ENCODE peak calls at places on chromosomes 13 and 19, in six cellular contexts. W is adrenal gland, Y is thoracic aorta, B is right lobe of liver, R is breast epithelium, H is AG09309. A is an unnamed sample.

GRCh38 chr13:60137911-60138570 is 25.7 kb downstream of the DIAPH3 start:
- DNase-seq in W (no peak), Y (no peak), B (no peak), R (no peak), H (no peak), A (no peak)

GRCh38 chr19:17468302-17469091 is 1.8 kb upstream of the SLC27A1 start:
- DNase-seq in W (peak), Y (no peak), B (no peak), R (peak), H (no peak), A (no peak)

GRCh38 chr13:95716231-95716630 is 39.3 kb downstream of the DNAJC3 start:
- DNase-seq in W (no peak), Y (no peak), B (no peak), R (no peak), H (no peak), A (no peak)

GRCh38 chr13:109096101-109096500 is 466.7 kb downstream of the MYO16 start:
- DNase-seq in W (no peak), Y (no peak), B (no peak), R (no peak), H (no peak), A (no peak)

GRCh38 chr13:44434441-44435141 is 61.0 kb downstream of the SERP2 start:
- DNase-seq in W (peak), Y (no peak), B (no peak), R (no peak), H (no peak), A (no peak)

GRCh38 chr19:56507446-56508281 is at the start of gene ZNF471:
- DNase-seq in W (peak), Y (peak), B (peak), R (peak), H (peak), A (peak)

GRCh38 chr19:46913852-46914430 is 53.1 kb downstream of the ARHGAP35 start:
- DNase-seq in W (no peak), Y (no peak), B (no peak), R (no peak), H (no peak), A (no peak)

GRCh38 chr19:19535311-19536191 is 2.5 kb upstream of the CILP2 start:
- DNase-seq in W (no peak), Y (no peak), B (no peak), R (no peak), H (no peak), A (no peak)

GRCh38 chr13:22717036-22717435 is 463.7 kb upstream of the SGCG start:
- DNase-seq in W (no peak), Y (no peak), B (no peak), R (no peak), H (no peak), A (no peak)

GRCh38 chr13:19950374-19950773 is 8.2 kb upstream of the ZMYM2 start:
- DNase-seq in W (no peak), Y (no peak), B (no peak), R (no peak), H (no peak), A (no peak)

GRCh38 chr13:110382229-110382628 is 75.1 kb downstream of the COL4A2 start:
- DNase-seq in W (no peak), Y (no peak), B (no peak), R (no peak), H (no peak), A (peak)

GRCh38 chr13:61695147-61695546 is 279.5 kb upstream of the PCDH20 start:
- DNase-seq in W (no peak), Y (no peak), B (no peak), R (no peak), H (no peak), A (peak)

GRCh38 chr19:46413262-46414031 is at the start of gene CCDC8:
- DNase-seq in W (peak), Y (no peak), B (no peak), R (peak), H (peak), A (no peak)

GRCh38 chr19:18340237-18340989 is at the start of gene PGPEP1:
- DNase-seq in W (peak), Y (no peak), B (peak), R (peak), H (no peak), A (no peak)

GRCh38 chr13:102142473-102142826 is 259.4 kb downstream of the FGF14 start:
- DNase-seq in W (no peak), Y (no peak), B (no peak), R (no peak), H (no peak), A (no peak)

GRCh38 chr13:102145750-102146149 is 256.1 kb downstream of the FGF14 start:
- DNase-seq in W (no peak), Y (no peak), B (no peak), R (no peak), H (no peak), A (no peak)

GRCh38 chr13:102139626-102140025 is 262.2 kb downstream of the FGF14 start:
- DNase-seq in W (no peak), Y (no peak), B (no peak), R (no peak), H (no peak), A (no peak)

GRCh38 chr13:102138635-102139225 is 263.1 kb downstream of the FGF14 start:
- DNase-seq in W (no peak), Y (no peak), B (no peak), R (no peak), H (no peak), A (no peak)

GRCh38 chr13:102141625-102142472 is 260.0 kb downstream of the FGF14 start:
- DNase-seq in W (no peak), Y (no peak), B (no peak), R (no peak), H (peak), A (no peak)
- TF ChIP-seq CTCF in W (peak), Y (peak), B (peak), R (peak), H (peak), A (peak)

GRCh38 chr13:36294061-36294460 is 3.6 kb downstream of the CCDC169 start:
- DNase-seq in W (no peak), Y (no peak), B (no peak), R (no peak), H (no peak), A (no peak)

GRCh38 chr13:36298535-36299068 is 988 bp upstream of the CCDC169 start:
- DNase-seq in W (no peak), Y (no peak), B (no peak), R (no peak), H (no peak), A (no peak)

GRCh38 chr13:36293497-36293896 is 4.1 kb downstream of the CCDC169 start:
- DNase-seq in W (no peak), Y (no peak), B (no peak), R (no peak), H (no peak), A (no peak)

GRCh38 chr13:36297600-36298338 is at the start of gene CCDC169:
- DNase-seq in W (peak), Y (peak), B (peak), R (peak), H (no peak), A (no peak)

DNA sequence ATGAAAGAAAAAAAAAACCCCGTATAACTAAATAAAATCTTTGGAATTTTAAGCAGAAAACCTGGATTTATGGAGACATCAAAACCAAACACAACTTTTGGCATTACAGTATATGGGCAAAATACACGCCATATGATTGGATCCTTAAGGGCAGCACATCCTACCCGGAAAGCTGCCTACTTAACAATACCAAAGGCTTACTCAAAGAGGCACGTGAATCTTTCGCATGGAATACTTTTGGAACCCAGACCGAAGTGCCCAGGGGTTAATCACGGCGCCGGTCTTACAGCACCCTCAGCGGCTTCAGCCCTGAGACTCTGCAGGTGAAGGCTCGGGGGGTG is 385 bp downstream of the CCDC169 start:
- DNase-seq in W (no peak), Y (no peak), B (no peak), R (no peak), H (no peak), A (no peak)
- H3K4me3 ChIP-seq in W (peak), Y (peak), B (peak), R (peak), H (peak), A (peak)

DNA sequence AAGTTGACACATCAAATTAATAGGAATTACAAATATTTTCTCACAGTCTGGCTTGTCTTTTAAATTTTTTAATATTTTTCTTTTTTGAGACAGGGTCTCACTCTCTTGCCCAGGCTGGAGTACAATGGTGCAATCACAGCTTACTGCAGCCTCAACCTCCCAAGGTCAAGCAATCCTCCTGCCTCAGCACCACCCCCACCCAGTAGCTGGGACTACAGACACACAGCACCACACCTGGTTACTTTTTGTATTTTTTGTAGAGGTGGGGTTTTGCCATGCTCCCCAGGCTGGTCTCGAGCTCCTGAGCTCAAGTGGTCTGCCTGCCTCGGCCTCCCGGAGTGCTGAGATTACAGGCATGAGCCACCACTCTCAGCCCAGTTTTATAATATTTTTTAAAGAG is 72.0 kb downstream of the SPATA13 start:
- DNase-seq in W (no peak), Y (no peak), B (no peak), R (no peak), H (no peak), A (no peak)
- TF ChIP-seq CTCF in W (no peak), Y (no peak), B (no peak), R (no peak), H (no peak), A (no peak)

GRCh38 chr19:51944798-51945552 is 17.7 kb downstream of the ZNF613 start:
- DNase-seq in W (no peak), Y (no peak), B (no peak), R (no peak), H (no peak), A (no peak)
- H3K4me3 ChIP-seq in W (no peak), Y (peak), B (no peak), R (no peak), H (no peak), A (no peak)

GRCh38 chr13:28531195-28531955 is 36.4 kb upstream of the FLT1 start:
- DNase-seq in W (peak), Y (no peak), B (peak), R (no peak), H (no peak), A (no peak)
- TF ChIP-seq CTCF in W (no peak), Y (no peak), B (no peak), R (no peak), H (no peak), A (no peak)

DNA sequence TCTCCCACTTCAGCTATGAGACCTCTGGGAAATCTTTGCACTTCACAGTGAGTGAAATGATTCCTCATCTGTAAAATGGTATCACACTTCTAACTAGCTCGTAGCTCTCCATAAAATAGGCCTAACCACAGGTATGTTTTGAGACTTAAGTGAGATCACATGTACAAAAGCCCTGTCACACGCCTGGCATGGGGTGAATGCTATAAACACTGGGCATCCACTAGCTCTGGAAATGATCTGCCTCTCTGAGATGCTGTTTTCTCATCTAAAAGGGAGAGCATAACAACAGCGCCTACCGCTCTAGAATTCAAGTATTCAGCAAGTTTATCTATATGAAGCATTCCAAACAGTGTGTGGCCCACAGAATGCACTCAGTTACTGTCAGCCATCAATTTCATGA is 2.2 kb downstream of the AKT2 start:
- DNase-seq in W (no peak), Y (no peak), B (no peak), R (no peak), H (peak), A (no peak)
- H3K4me3 ChIP-seq in W (no peak), Y (no peak), B (peak), R (no peak), H (no peak), A (peak)

DNA sequence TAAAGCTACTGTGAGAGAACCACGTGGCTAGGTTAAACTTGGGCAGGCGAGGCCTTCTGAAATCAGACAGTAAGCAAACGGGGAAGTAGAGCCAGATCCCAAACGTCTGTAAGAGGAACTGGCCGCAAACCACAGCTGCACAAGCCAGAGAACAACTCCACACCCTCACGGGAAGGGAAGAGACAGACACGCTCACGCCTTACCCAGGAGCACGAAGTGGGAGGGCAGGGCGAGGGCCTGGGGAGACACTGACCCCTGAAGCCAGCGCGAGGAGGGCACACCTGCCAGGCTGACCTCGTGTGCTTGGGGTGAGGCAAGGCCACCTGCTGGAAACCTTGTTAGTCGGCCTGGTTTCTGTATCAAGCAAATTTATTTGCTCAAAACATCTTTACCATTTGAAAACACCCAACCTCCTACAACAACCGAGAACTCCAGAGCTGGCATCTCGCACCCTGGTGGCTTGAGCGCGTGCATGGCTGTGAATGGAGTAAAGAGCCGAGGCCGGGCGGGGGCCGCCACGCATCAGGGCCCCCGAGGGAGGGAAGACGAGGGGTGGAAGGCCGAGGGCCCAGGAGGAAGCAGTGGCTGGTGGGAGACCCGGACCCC is 7.3 kb downstream of the POLR2E start:
- DNase-seq in W (no peak), Y (no peak), B (no peak), R (no peak), H (no peak), A (no peak)
- TF ChIP-seq CTCF in W (no peak), Y (no peak), B (no peak), R (no peak), H (no peak), A (no peak)

GRCh38 chr19:48443731-48444128 is 2.1 kb upstream of the GRWD1 start:
- DNase-seq in W (no peak), Y (no peak), B (no peak), R (no peak), H (no peak), A (no peak)

GRCh38 chr19:48444933-48445194 is 919 bp upstream of the GRWD1 start:
- DNase-seq in W (no peak), Y (no peak), B (no peak), R (no peak), H (no peak), A (no peak)

GRCh38 chr19:48443262-48443661 is 2.5 kb upstream of the GRWD1 start:
- DNase-seq in W (no peak), Y (no peak), B (no peak), R (no peak), H (no peak), A (no peak)

GRCh38 chr19:48445256-48445605 is 552 bp upstream of the GRWD1 start:
- DNase-seq in W (no peak), Y (no peak), B (no peak), R (no peak), H (peak), A (peak)

DNA sequence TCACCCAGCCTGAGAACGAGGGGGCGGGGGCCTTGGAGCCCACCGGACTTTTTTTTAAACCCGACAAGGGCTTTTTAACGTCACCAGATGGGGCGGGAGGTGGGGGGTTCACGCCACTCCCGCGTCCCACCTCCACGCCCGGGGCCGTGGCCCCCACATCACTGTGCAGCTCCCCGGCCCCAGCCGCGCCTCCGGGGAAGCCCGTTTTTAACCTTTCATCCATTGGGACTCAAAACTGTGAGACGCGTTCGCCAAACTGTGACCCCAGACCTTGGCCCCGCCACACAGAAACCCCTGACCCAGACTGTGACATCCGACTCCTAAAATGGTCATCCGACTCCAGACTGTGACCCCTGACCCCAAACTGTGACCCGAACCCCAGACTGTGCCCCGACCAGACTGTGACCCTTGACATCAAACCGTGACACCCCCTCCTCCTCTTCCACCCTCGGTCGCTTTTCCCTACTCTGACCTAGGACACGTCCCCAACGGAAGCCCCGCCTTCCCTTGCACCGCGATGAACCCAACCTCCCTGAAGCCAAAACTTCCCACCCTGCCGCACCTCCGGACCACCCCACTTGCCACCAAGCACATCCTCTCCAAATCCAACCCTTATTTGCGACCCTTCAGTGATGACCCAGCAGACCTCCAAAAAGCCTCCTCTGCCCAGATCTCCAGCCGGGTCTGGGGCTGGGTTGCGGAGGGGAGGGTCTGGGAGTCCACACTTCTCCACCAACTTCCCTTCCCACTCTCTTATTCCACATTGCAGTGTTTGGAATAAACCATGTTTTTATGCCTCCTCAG is 1.5 kb upstream of the GRWD1 start:
- DNase-seq in W (no peak), Y (no peak), B (no peak), R (no peak), H (no peak), A (no peak)
- H3K4me3 ChIP-seq in W (no peak), Y (peak), B (no peak), R (peak), H (peak), A (peak)

DNA sequence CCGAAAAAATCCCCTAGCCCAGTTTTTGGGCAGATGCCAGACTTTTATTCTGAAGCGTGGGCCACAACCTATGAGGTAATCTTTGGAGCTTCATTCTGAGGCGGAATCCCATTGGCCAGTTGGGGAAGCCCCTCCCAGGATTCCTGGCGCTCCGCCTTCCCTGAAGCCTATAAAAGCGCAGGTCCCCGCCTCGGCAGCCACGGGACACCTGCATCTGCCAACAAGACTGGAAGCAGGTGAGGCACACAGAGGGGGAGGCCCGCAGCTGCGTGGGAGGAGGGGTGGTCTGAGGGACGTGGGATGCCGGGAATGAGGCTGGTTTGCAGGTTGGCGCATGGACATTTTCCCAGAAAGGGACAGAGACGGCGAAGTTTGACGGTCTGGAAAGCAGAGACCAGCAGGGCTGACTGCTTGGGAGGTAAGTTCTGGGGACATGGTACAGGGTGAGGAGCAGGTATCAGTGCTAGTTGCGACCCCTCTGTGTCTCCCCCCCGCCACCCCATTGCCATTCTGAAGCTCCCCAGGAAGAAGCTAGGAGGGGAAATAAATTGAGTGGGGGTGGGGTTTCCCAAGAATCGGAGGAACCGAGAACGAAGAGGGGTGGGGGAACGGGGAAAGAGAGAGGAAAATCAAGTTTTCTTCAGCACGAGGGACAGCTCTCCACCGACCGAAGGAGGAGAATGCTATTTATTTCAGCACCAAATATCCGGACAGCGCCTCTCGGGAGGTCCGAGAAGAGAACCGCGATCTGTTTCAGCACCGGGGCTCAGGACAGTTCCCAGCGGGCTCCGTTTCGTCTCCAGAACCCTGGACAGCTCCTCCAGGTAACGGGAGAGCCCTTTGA is 22.4 kb upstream of the FEM1A start:
- DNase-seq in W (peak), Y (peak), B (peak), R (peak), H (peak), A (no peak)
- TF ChIP-seq CTCF in W (no peak), Y (no peak), B (no peak), R (no peak), H (no peak), A (no peak)